ENCODE peak calls at places on chromosomes 6 and 20, in five cellular contexts. R is HEK293T, P is progenitor cell of endocrine pancreas, E is amygdala, K is nephron progenitor cell. X is an unnamed sample.

GRCh38 chr20:20181322-20181721 is 129.0 kb downstream of the CFAP61 start:
- DNase-seq in E (no peak), R (no peak), P (no peak), K (no peak), X (no peak)

GRCh38 chr6:1701668-1702353 is 92.1 kb downstream of the FOXC1 start:
- DNase-seq in P (no peak), E (no peak), K (no peak), R (peak; percentile 24), X (no peak)

GRCh38 chr6:41605649-41606048 is 32.6 kb upstream of the MDFI start:
- DNase-seq in R (no peak), E (no peak), P (no peak), K (no peak), X (no peak)

GRCh38 chr6:145206247-145206907 is 528.9 kb downstream of the EPM2A start:
- DNase-seq in K (no peak), E (no peak), R (peak; percentile 16), P (no peak), X (no peak)

GRCh38 chr20:29314294-29314693 is 1943.2 kb upstream of the DEFB115 start:
- DNase-seq in P (no peak), K (no peak), R (no peak), E (no peak), X (no peak)

GRCh38 chr6:154754152-154754551 is 20.9 kb downstream of the SCAF8 start:
- DNase-seq in K (no peak), E (no peak), P (no peak), R (no peak), X (no peak)

GRCh38 chr6:159059099-159059498 is 14.3 kb upstream of the TAGAP start:
- DNase-seq in E (no peak), K (no peak), P (no peak), R (no peak), X (no peak)

GRCh38 chr20:49452011-49452482 is 30.4 kb downstream of the KCNB1 start:
- DNase-seq in E (no peak), R (no peak), K (no peak), P (no peak), X (no peak)

GRCh38 chr20:58596244-58597010 is 54.7 kb upstream of the STX16 start:
- DNase-seq in R (no peak), E (no peak), P (no peak), K (no peak), X (no peak)

GRCh38 chr20:5835870-5836269 is 85.7 kb downstream of the SHLD1 start:
- DNase-seq in P (no peak), E (no peak), R (no peak), K (no peak), X (no peak)

GRCh38 chr6:161908872-161909271 is 635.0 kb upstream of the AGPAT4 start:
- DNase-seq in K (no peak), P (no peak), R (no peak), E (no peak), X (no peak)